ENCODE peak calls at places on chromosomes 11 and 22, in four cellular contexts. F is sigmoid colon, E is transverse colon, P is suprapubic skin. A is an unnamed sample. For H3K4me1, the result is how much of the 10 kb centered on the place peaks cover.

GRCh38 chr22:35488513-35488912 is 52.1 kb upstream of the RASD2 start:
- DNase-seq in F (peak), P (no peak), E (no peak), A (no peak)

GRCh38 chr11:1105183-1105565 is 30.5 kb downstream of the MUC2 start:
- DNase-seq in F (no peak), P (no peak), E (no peak), A (no peak)

GRCh38 chr22:43128928-43129424 is 14.2 kb downstream of the MCAT start:
- DNase-seq in P (no peak), F (no peak), E (peak), A (no peak)

GRCh38 chr11:116272181-116272789 is 500.5 kb downstream of the BUD13 start:
- DNase-seq in F (no peak), E (no peak), P (no peak), A (no peak)

GRCh38 chr11:134223066-134223465 is 701 bp downstream of the NCAPD3 start:
- DNase-seq in P (no peak), F (no peak), E (no peak), A (no peak)

GRCh38 chr11:116276051-116277044 is 496.4 kb downstream of the BUD13 start:
- DNase-seq in P (peak), E (peak), F (peak), A (peak)

GRCh38 chr11:113192121-113192925 is 122.1 kb upstream of the TTC12 start:
- DNase-seq in F (no peak), E (no peak), P (no peak), A (no peak)

GRCh38 chr22:39995346-39996252 is 845 bp downstream of the FAM83F start:
- DNase-seq in P (no peak), F (no peak), E (peak), A (peak)

GRCh38 chr22:49307071-49307830 is 520.4 kb downstream of the BRD1 start:
- DNase-seq in F (peak), E (no peak), P (peak), A (no peak)

GRCh38 chr11:79438631-79439429 is 2.0 kb downstream of the TENM4 start:
- DNase-seq in P (peak), F (peak), E (peak), A (peak)

GRCh38 chr22:40243891-40244290 is 66.2 kb downstream of the TNRC6B start:
- DNase-seq in E (no peak), P (no peak), F (no peak), A (no peak)

GRCh38 chr22:29798318-29798717 is 31.1 kb downstream of the UQCR10 start:
- DNase-seq in E (no peak), F (no peak), P (no peak), A (no peak)

DNA sequence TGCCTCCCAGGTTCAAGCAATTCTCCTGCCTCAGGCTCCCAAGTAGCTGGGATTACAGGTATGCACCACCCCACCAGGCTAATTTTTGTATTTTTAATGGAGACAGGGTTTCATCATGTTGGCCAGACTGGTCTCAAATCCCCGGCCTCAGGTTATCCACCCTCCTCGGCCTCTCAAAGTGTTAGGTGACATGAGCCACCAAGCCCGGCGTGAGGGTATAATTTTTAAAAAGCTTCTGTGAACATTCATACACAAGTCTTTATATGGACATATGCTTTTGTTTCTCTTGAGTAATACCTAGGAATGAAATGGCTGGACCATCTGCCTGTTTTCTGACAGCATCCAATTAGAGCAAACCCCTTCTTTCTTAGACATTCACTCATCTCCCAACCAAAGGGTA is 14.3 kb upstream of the NAALAD2 start:
- DNase-seq in F (no peak), P (no peak), E (no peak), A (no peak)
- TF ChIP-seq EP300 in F (no peak), P (no peak), E (no peak), A (no peak)

DNA sequence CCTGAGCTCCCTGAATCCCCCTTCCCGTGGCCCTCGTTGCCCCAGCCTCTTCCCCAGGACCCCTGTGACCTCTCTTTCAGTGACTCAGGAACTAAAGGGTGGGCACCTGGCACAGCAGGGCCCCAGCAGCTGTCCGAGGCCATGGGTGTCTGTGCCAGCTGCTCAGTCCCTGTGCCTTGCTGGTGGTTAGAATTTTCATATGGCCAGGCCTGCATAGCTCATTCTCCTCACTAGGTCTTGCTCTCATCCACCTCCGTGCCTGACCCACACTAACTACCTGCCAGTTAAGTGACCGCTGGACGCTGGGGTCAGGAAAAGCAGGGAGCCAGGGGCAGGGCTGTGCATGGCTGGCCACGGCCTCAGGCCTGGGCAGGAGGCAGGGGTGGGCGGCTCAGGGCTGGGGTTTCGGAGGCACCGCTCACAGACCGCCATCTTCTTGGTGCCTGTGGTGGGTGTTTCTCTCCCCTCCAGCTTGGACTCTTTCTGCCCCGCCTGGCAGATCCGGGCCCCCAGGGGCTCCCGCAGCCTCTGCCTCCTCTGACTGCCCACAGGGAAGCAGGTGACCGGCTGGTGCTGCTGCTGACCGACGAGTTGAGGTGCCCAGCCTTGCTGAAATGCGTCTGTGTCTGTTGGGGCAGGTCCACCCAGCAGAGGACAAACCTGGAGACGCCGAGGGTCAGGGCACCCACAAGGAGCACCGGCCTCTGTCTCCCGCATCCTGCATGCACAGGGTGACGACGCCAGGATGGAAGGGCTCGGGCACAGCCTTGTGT is 20.3 kb downstream of the MRGPRD start:
- DNase-seq in P (no peak), E (no peak), F (peak), A (peak)
- TF ChIP-seq POLR2A in P (no peak), E (no peak), F (no peak), A (no peak)

DNA sequence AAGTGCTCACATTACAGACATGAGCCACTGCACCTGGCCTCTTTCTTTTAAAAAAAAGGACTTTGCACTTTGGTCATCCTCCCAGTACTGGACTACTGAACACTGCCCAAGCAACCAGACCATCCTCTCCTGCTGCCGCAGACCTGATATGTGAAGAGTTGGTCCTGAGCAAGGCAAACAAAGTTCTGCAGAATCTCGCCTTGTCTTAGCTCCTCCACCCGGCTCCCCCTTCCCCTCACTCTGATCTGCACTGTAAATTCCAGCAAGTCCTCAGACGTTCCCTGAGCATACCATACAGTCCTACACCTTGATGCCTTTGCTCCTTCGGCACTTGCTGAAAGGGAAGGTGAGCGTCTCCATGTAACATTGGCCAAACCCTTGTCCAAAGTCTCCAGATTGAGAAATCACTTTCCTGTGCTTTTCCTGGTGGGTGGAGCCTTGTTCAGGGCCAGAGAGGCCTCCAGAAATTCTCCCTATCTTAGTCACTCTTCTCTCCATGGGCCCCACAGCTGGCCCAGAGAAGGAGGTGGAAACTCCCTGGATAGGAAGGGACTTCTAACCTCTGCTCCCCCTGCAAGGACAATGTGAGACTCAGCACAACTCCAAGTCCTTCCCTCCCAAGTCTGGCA is 47.0 kb upstream of the TIMP3 start:
- DNase-seq in P (no peak), E (peak), F (no peak), A (no peak)
- H3K4me1 ChIP-seq in P (under half), E (under half), F (under half), A (under half)

GRCh38 chr11:97610000-97610399 is 1220.2 kb downstream of the JRKL start:
- DNase-seq in P (no peak), F (no peak), E (no peak), A (no peak)
- TF ChIP-seq EP300 in P (no peak), F (no peak), E (no peak), A (no peak)

DNA sequence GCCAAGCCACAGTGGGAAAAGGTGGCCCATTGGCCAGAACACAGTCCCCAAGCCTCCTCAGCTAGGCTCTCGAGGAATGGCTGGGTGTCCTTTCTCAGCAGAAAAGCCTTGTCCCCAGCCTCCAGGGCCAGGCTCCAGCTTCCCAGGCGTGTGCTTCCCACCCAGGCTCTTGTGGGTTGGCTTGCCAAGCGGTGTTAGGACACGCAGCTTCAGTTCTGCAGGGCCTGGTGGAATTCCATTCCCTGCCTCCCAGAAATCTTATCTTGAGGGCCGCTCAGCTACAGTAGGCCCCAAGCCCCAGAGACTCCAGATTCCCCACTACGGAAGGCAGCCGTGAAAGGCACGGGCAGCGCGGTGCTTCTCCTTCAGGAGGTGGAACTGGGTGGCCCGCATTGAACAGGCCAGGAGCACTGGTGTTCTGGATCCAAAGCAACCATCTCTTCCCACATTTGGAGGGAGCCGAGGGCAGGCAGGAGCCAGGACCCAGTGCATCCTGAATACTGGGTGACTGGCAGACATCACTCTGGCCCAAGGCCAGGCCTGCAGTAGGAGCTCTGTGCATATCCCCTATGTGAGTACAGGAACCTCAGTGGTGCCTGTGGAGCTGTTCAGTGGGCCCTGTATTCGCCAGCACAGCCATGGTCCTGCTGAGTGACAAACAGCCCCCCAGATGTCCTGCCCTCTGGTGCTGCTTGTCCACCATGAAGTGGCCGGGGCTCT is 16.7 kb upstream of the KCNQ1OT1 start:
- DNase-seq in E (no peak), P (no peak), F (no peak), A (no peak)
- TF ChIP-seq POLR2A in E (no peak), P (no peak), F (no peak), A (no peak)

GRCh38 chr11:57793711-57794110 is 32.1 kb downstream of the CTNND1 start:
- DNase-seq in E (no peak), P (no peak), F (no peak), A (no peak)

GRCh38 chr11:57792060-57792541 is 30.5 kb downstream of the CTNND1 start:
- DNase-seq in P (no peak), E (peak), F (peak), A (no peak)

GRCh38 chr11:57787920-57788716 is 26.5 kb downstream of the CTNND1 start:
- DNase-seq in E (no peak), P (no peak), F (no peak), A (no peak)

GRCh38 chr11:57792870-57793269 is 31.3 kb downstream of the CTNND1 start:
- DNase-seq in P (no peak), E (no peak), F (no peak), A (no peak)

GRCh38 chr11:57791321-57792059 is 29.9 kb downstream of the CTNND1 start:
- DNase-seq in F (no peak), P (no peak), E (peak), A (no peak)
- H3K4me1 ChIP-seq in F (under half), P (half or more), E (half or more), A (under half)

GRCh38 chr11:119481021-119481666 is 58.2 kb upstream of the THY1 start:
- DNase-seq in E (peak), F (peak), P (peak), A (peak)

GRCh38 chr11:119481667-119482400 is 58.9 kb upstream of the THY1 start:
- DNase-seq in F (no peak), P (peak), E (peak), A (no peak)

GRCh38 chr11:119478711-119479285 is 55.8 kb upstream of the THY1 start:
- DNase-seq in E (no peak), F (no peak), P (peak), A (no peak)

GRCh38 chr11:119479685-119480275 is 56.8 kb upstream of the THY1 start:
- DNase-seq in P (peak), F (no peak), E (no peak), A (no peak)

DNA sequence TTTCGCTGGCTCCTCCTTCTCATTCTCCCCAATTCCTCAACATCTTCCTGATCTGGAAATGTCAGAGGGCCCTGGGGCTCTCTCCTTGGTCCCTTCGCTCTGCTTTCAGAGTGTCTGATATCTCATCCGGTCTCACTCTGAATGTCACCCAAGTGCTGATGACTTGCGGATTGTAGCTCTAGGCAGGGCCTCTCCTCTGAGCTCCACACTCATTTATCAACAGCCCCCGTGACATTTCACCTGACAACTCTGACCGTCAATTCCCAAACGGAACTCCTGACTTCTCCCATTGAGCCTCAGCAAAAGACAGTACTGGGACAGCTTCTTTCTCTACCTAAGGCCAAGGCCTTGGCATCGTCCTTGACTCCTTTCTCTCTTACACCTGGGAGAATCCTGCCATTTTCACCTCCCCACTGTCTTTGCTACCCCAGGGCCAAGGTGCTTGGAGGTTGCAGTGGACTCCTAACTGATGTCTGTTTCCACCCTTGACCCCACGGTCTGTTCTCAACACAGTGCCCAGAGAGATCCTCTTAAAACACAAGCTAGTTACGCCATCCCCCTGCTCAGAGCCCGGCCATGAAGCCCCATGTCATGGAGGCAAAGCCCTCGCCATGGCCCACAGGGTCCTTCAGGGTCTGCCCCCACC is 57.5 kb upstream of the THY1 start:
- DNase-seq in E (no peak), P (peak), F (no peak), A (no peak)
- TF ChIP-seq EP300 in E (no peak), P (no peak), F (no peak), A (no peak)

GRCh38 chr11:83193315-83194283 is at the start of gene ANKRD42:
- DNase-seq in E (peak), P (peak), F (peak), A (peak)
- TF ChIP-seq POLR2A in E (peak), P (peak), F (peak), A (peak)

GRCh38 chr11:16793511-16793910 is 55.1 kb downstream of the C11orf58 start:
- DNase-seq in E (no peak), P (no peak), F (no peak), A (no peak)

GRCh38 chr11:16795146-16795545 is 56.7 kb downstream of the C11orf58 start:
- DNase-seq in E (no peak), F (no peak), P (no peak), A (no peak)

GRCh38 chr11:16793009-16793408 is 54.6 kb downstream of the C11orf58 start:
- DNase-seq in P (no peak), F (no peak), E (no peak), A (no peak)

GRCh38 chr11:16792426-16792825 is 54.0 kb downstream of the C11orf58 start:
- DNase-seq in F (no peak), P (no peak), E (no peak), A (no peak)

GRCh38 chr11:16794047-16794818 is 55.8 kb downstream of the C11orf58 start:
- DNase-seq in E (no peak), P (no peak), F (no peak), A (no peak)
- H3K4me1 ChIP-seq in E (under half), P (under half), F (under half), A (under half)

A was measured in ovary.